ENCODE peak calls at places on chromosomes 5 and 9, in eight cellular contexts. One of them, this sample, is unnamed.

GRCh38 chr5:103450333-103451061 is 112.1 kb downstream of the NUDT12 start:
- DNase-seq in T-helper 1 cell: no peak
- DNase-seq in renal cortical epithelial cell: peak
- DNase-seq in CD8-positive, alpha-beta memory T cell: no peak
- DNase-seq in left ventricle myocardium inferior: no peak
- DNase-seq in HT1080: peak
- DNase-seq in mucosa of descending colon: no peak
- DNase-seq in iPS DF 6.9: no peak
- DNase-seq in this sample: no peak

GRCh38 chr5:155416765-155417164 is 403.2 kb downstream of the KIF4B start:
- DNase-seq in T-helper 1 cell: no peak
- DNase-seq in renal cortical epithelial cell: peak
- DNase-seq in CD8-positive, alpha-beta memory T cell: no peak
- DNase-seq in left ventricle myocardium inferior: no peak
- DNase-seq in HT1080: no peak
- DNase-seq in mucosa of descending colon: no peak
- DNase-seq in iPS DF 6.9: no peak
- DNase-seq in this sample: no peak

GRCh38 chr5:90408571-90409317 is 812 bp downstream of the CETN3 start:
- DNase-seq in T-helper 1 cell: no peak
- DNase-seq in renal cortical epithelial cell: peak
- DNase-seq in CD8-positive, alpha-beta memory T cell: no peak
- DNase-seq in left ventricle myocardium inferior: no peak
- DNase-seq in HT1080: peak
- DNase-seq in mucosa of descending colon: peak
- DNase-seq in iPS DF 6.9: no peak
- DNase-seq in this sample: no peak

GRCh38 chr5:131821221-131821620 is 24.4 kb upstream of the FNIP1 start:
- DNase-seq in T-helper 1 cell: no peak
- DNase-seq in renal cortical epithelial cell: no peak
- DNase-seq in CD8-positive, alpha-beta memory T cell: no peak
- DNase-seq in left ventricle myocardium inferior: no peak
- DNase-seq in HT1080: no peak
- DNase-seq in mucosa of descending colon: no peak
- DNase-seq in iPS DF 6.9: no peak
- DNase-seq in this sample: no peak

GRCh38 chr5:71637133-71637532 is 50.0 kb downstream of the MCCC2 start:
- DNase-seq in T-helper 1 cell: no peak
- DNase-seq in renal cortical epithelial cell: no peak
- DNase-seq in CD8-positive, alpha-beta memory T cell: no peak
- DNase-seq in left ventricle myocardium inferior: no peak
- DNase-seq in HT1080: no peak
- DNase-seq in mucosa of descending colon: no peak
- DNase-seq in iPS DF 6.9: no peak
- DNase-seq in this sample: no peak

GRCh38 chr9:22111871-22112247 is 102.8 kb upstream of the CDKN2B start:
- DNase-seq in T-helper 1 cell: no peak
- DNase-seq in renal cortical epithelial cell: peak
- DNase-seq in CD8-positive, alpha-beta memory T cell: no peak
- DNase-seq in left ventricle myocardium inferior: no peak
- DNase-seq in HT1080: peak
- DNase-seq in mucosa of descending colon: no peak
- DNase-seq in iPS DF 6.9: no peak
- DNase-seq in this sample: no peak

GRCh38 chr5:133819977-133820471 is 148.4 kb downstream of the C5orf15 start:
- DNase-seq in T-helper 1 cell: no peak
- DNase-seq in renal cortical epithelial cell: peak
- DNase-seq in CD8-positive, alpha-beta memory T cell: no peak
- DNase-seq in left ventricle myocardium inferior: no peak
- DNase-seq in HT1080: no peak
- DNase-seq in mucosa of descending colon: no peak
- DNase-seq in iPS DF 6.9: no peak
- DNase-seq in this sample: no peak

GRCh38 chr5:121668635-121669034 is 183.0 kb upstream of the FTMT start:
- DNase-seq in T-helper 1 cell: no peak
- DNase-seq in renal cortical epithelial cell: peak
- DNase-seq in CD8-positive, alpha-beta memory T cell: no peak
- DNase-seq in left ventricle myocardium inferior: no peak
- DNase-seq in HT1080: peak
- DNase-seq in mucosa of descending colon: no peak
- DNase-seq in iPS DF 6.9: no peak
- DNase-seq in this sample: no peak

GRCh38 chr5:131230406-131230805 is 33.4 kb upstream of the CDC42SE2 start:
- DNase-seq in T-helper 1 cell: no peak
- DNase-seq in renal cortical epithelial cell: no peak
- DNase-seq in CD8-positive, alpha-beta memory T cell: no peak
- DNase-seq in left ventricle myocardium inferior: no peak
- DNase-seq in HT1080: no peak
- DNase-seq in mucosa of descending colon: no peak
- DNase-seq in iPS DF 6.9: no peak
- DNase-seq in this sample: no peak

GRCh38 chr5:25025836-25026235 is 381.1 kb upstream of the CDH10 start:
- DNase-seq in T-helper 1 cell: no peak
- DNase-seq in renal cortical epithelial cell: no peak
- DNase-seq in CD8-positive, alpha-beta memory T cell: no peak
- DNase-seq in left ventricle myocardium inferior: no peak
- DNase-seq in HT1080: no peak
- DNase-seq in mucosa of descending colon: no peak
- DNase-seq in iPS DF 6.9: no peak
- DNase-seq in this sample: no peak

GRCh38 chr5:10130881-10131280 is 118.8 kb downstream of the ATPSCKMT start:
- DNase-seq in T-helper 1 cell: no peak
- DNase-seq in renal cortical epithelial cell: no peak
- DNase-seq in CD8-positive, alpha-beta memory T cell: no peak
- DNase-seq in left ventricle myocardium inferior: no peak
- DNase-seq in HT1080: no peak
- DNase-seq in mucosa of descending colon: no peak
- DNase-seq in iPS DF 6.9: no peak
- DNase-seq in this sample: no peak

GRCh38 chr9:137168575-137168906 is 1.3 kb downstream of the LRRC26 start:
- DNase-seq in T-helper 1 cell: no peak
- DNase-seq in renal cortical epithelial cell: no peak
- DNase-seq in CD8-positive, alpha-beta memory T cell: no peak
- DNase-seq in left ventricle myocardium inferior: no peak
- DNase-seq in HT1080: no peak
- DNase-seq in mucosa of descending colon: no peak
- DNase-seq in iPS DF 6.9: no peak
- DNase-seq in this sample: no peak

GRCh38 chr5:1955586-1955985 is 72.9 kb upstream of the IRX4 start:
- DNase-seq in T-helper 1 cell: no peak
- DNase-seq in renal cortical epithelial cell: no peak
- DNase-seq in CD8-positive, alpha-beta memory T cell: no peak
- DNase-seq in left ventricle myocardium inferior: no peak
- DNase-seq in HT1080: no peak
- DNase-seq in mucosa of descending colon: no peak
- DNase-seq in iPS DF 6.9: no peak
- DNase-seq in this sample: no peak

GRCh38 chr5:177545487-177546261 is 8.7 kb downstream of the FAM193B start:
- DNase-seq in T-helper 1 cell: no peak
- DNase-seq in renal cortical epithelial cell: peak
- DNase-seq in CD8-positive, alpha-beta memory T cell: no peak
- DNase-seq in left ventricle myocardium inferior: peak
- DNase-seq in HT1080: no peak
- DNase-seq in mucosa of descending colon: peak
- DNase-seq in iPS DF 6.9: no peak
- DNase-seq in this sample: peak

GRCh38 chr5:75091597-75091996 is 39.2 kb upstream of the GCNT4 start:
- DNase-seq in T-helper 1 cell: no peak
- DNase-seq in renal cortical epithelial cell: peak
- DNase-seq in CD8-positive, alpha-beta memory T cell: no peak
- DNase-seq in left ventricle myocardium inferior: no peak
- DNase-seq in HT1080: peak
- DNase-seq in mucosa of descending colon: no peak
- DNase-seq in iPS DF 6.9: no peak
- DNase-seq in this sample: no peak

GRCh38 chr5:16926417-16926816 is 9.7 kb downstream of the MYO10 start:
- DNase-seq in T-helper 1 cell: no peak
- DNase-seq in renal cortical epithelial cell: no peak
- DNase-seq in CD8-positive, alpha-beta memory T cell: no peak
- DNase-seq in left ventricle myocardium inferior: no peak
- DNase-seq in HT1080: no peak
- DNase-seq in mucosa of descending colon: no peak
- DNase-seq in iPS DF 6.9: no peak
- DNase-seq in this sample: no peak

GRCh38 chr5:65037845-65038815 is 269.4 kb downstream of the CWC27 start:
- DNase-seq in T-helper 1 cell: no peak
- DNase-seq in renal cortical epithelial cell: peak
- DNase-seq in CD8-positive, alpha-beta memory T cell: no peak
- DNase-seq in left ventricle myocardium inferior: no peak
- DNase-seq in HT1080: no peak
- DNase-seq in mucosa of descending colon: peak
- DNase-seq in iPS DF 6.9: peak
- DNase-seq in this sample: no peak

GRCh38 chr9:136902259-136902821 is 16.0 kb downstream of the TRAF2 start:
- DNase-seq in T-helper 1 cell: peak
- DNase-seq in renal cortical epithelial cell: peak
- DNase-seq in CD8-positive, alpha-beta memory T cell: peak
- DNase-seq in left ventricle myocardium inferior: peak
- DNase-seq in HT1080: no peak
- DNase-seq in mucosa of descending colon: peak
- DNase-seq in iPS DF 6.9: no peak
- DNase-seq in this sample: peak

GRCh38 chr5:1463326-1464095 is 18.3 kb upstream of the SLC6A3 start:
- DNase-seq in T-helper 1 cell: no peak
- DNase-seq in renal cortical epithelial cell: no peak
- DNase-seq in CD8-positive, alpha-beta memory T cell: no peak
- DNase-seq in left ventricle myocardium inferior: no peak
- DNase-seq in HT1080: no peak
- DNase-seq in mucosa of descending colon: no peak
- DNase-seq in iPS DF 6.9: no peak
- DNase-seq in this sample: peak

GRCh38 chr5:38029431-38030065 is 189.7 kb upstream of the GDNF start:
- DNase-seq in T-helper 1 cell: no peak
- DNase-seq in renal cortical epithelial cell: no peak
- DNase-seq in CD8-positive, alpha-beta memory T cell: no peak
- DNase-seq in left ventricle myocardium inferior: no peak
- DNase-seq in HT1080: no peak
- DNase-seq in mucosa of descending colon: no peak
- DNase-seq in iPS DF 6.9: no peak
- DNase-seq in this sample: no peak

GRCh38 chr5:1118231-1118698 is 6.4 kb upstream of the SLC12A7 start:
- DNase-seq in T-helper 1 cell: no peak
- DNase-seq in renal cortical epithelial cell: peak
- DNase-seq in CD8-positive, alpha-beta memory T cell: no peak
- DNase-seq in left ventricle myocardium inferior: no peak
- DNase-seq in HT1080: no peak
- DNase-seq in mucosa of descending colon: no peak
- DNase-seq in iPS DF 6.9: no peak
- DNase-seq in this sample: no peak

GRCh38 chr5:9761706-9762105 is 131.6 kb upstream of the TAS2R1 start:
- DNase-seq in T-helper 1 cell: no peak
- DNase-seq in renal cortical epithelial cell: no peak
- DNase-seq in CD8-positive, alpha-beta memory T cell: no peak
- DNase-seq in left ventricle myocardium inferior: no peak
- DNase-seq in HT1080: no peak
- DNase-seq in mucosa of descending colon: no peak
- DNase-seq in iPS DF 6.9: no peak
- DNase-seq in this sample: no peak

GRCh38 chr5:159452480-159453167 is 122.3 kb upstream of the IL12B start:
- DNase-seq in T-helper 1 cell: no peak
- DNase-seq in renal cortical epithelial cell: peak
- DNase-seq in CD8-positive, alpha-beta memory T cell: no peak
- DNase-seq in left ventricle myocardium inferior: no peak
- DNase-seq in HT1080: no peak
- DNase-seq in mucosa of descending colon: no peak
- DNase-seq in iPS DF 6.9: no peak
- DNase-seq in this sample: no peak

This sample was measured in tibial artery.